ENCODE peak calls at places on chromosome 20, in eight cellular contexts. G, D, C, J, W, H, E and K are unnamed samples.

GRCh38 chr20:39676857-39677351 is 714.8 kb downstream of the DHX35 start:
- DNase-seq in J (no peak), H (no peak), W (no peak), G (no peak), D (no peak), C (peak), E (peak), K (no peak)

GRCh38 chr20:37308098-37309050 is 18.9 kb downstream of the MANBAL start:
- DNase-seq in G (peak), H (no peak), E (peak), W (no peak), D (no peak), C (no peak), J (no peak), K (no peak)

GRCh38 chr20:24488064-24488799 is 18.8 kb downstream of the SYNDIG1 start:
- DNase-seq in G (no peak), D (no peak), W (no peak), C (no peak), J (peak), E (peak), H (no peak), K (no peak)

GRCh38 chr20:12171927-12172581 is 254.4 kb downstream of the BTBD3 start:
- DNase-seq in E (no peak), W (peak), D (no peak), G (peak), J (no peak), H (no peak), C (no peak), K (no peak)

GRCh38 chr20:6480328-6481030 is 287.0 kb upstream of the BMP2 start:
- DNase-seq in E (no peak), H (no peak), D (no peak), J (no peak), W (no peak), G (no peak), C (no peak), K (no peak)

GRCh38 chr20:41052742-41053419 is 24.3 kb downstream of the TOP1 start:
- DNase-seq in H (no peak), J (no peak), W (no peak), C (no peak), G (no peak), E (peak), D (no peak), K (no peak)

GRCh38 chr20:54197621-54198604 is 10.0 kb upstream of the PFDN4 start:
- DNase-seq in G (no peak), D (no peak), W (no peak), J (no peak), E (peak), H (no peak), C (peak), K (no peak)

GRCh38 chr20:50992733-50993457 is 30.0 kb downstream of the KCNG1 start:
- DNase-seq in G (no peak), J (peak), D (no peak), W (no peak), H (no peak), E (peak), C (peak), K (no peak)

GRCh38 chr20:50724851-50725721 is 6.3 kb upstream of the PARD6B start:
- DNase-seq in C (no peak), G (peak), W (peak), J (peak), E (peak), D (peak), H (peak), K (no peak)

GRCh38 chr20:55054443-55054842 is 579.0 kb downstream of the DOK5 start:
- DNase-seq in D (no peak), J (no peak), H (no peak), W (no peak), C (no peak), E (peak), G (no peak), K (no peak)

GRCh38 chr20:58598271-58599015 is 52.6 kb upstream of the STX16 start:
- DNase-seq in H (no peak), G (peak), C (peak), W (peak), D (no peak), J (no peak), E (no peak), K (no peak)

GRCh38 chr20:36575066-36575743 is 1.8 kb downstream of the TGIF2 start:
- DNase-seq in H (no peak), E (peak), D (no peak), G (peak), J (peak), C (peak), W (no peak), K (no peak)

GRCh38 chr20:5039255-5039657 is 37.9 kb upstream of the SLC23A2 start:
- DNase-seq in H (no peak), G (no peak), E (no peak), J (no peak), C (no peak), D (no peak), W (no peak), K (no peak)